ENCODE peak calls at places on chromosome 7, in seven cellular contexts. O, P, M, G, K, H and I are unnamed samples.

GRCh38 chr7:157673573-157673972 is 336.8 kb downstream of the DNAJB6 start:
- DNase-seq in K (no peak), M (no peak), G (no peak), O (no peak), H (no peak), P (no peak), I (no peak)

GRCh38 chr7:55512635-55513034 is 59.7 kb downstream of the VOPP1 start:
- DNase-seq in M (no peak), O (no peak), G (no peak), K (no peak), H (no peak), P (no peak), I (no peak)

GRCh38 chr7:88614736-88615135 is 144.8 kb upstream of the ZNF804B start:
- DNase-seq in P (no peak), O (no peak), K (no peak), H (no peak), M (no peak), G (no peak), I (no peak)

GRCh38 chr7:94011714-94012353 is 7.7 kb upstream of the BET1 start:
- DNase-seq in O (no peak), P (no peak), K (no peak), G (no peak), H (no peak), M (no peak), I (no peak)

GRCh38 chr7:24825931-24826661 is 68.8 kb upstream of the GSDME start:
- DNase-seq in H (peak), P (peak), M (peak), K (no peak), O (peak), G (no peak), I (no peak)

GRCh38 chr7:66847879-66848810 is 72.9 kb upstream of the TMEM248 start:
- DNase-seq in K (no peak), P (peak), O (no peak), G (no peak), M (no peak), H (no peak), I (peak)

GRCh38 chr7:84998665-84999064 is 188.2 kb downstream of the SEMA3D start:
- DNase-seq in K (no peak), M (no peak), G (no peak), H (no peak), O (no peak), P (no peak), I (no peak)

GRCh38 chr7:3063016-3063753 is 19.5 kb upstream of the CARD11 start:
- DNase-seq in M (no peak), G (peak), P (no peak), K (no peak), O (no peak), H (no peak), I (no peak)

GRCh38 chr7:106952658-106953231 is 87.7 kb downstream of the PIK3CG start:
- DNase-seq in G (no peak), K (no peak), M (no peak), P (no peak), H (no peak), O (peak), I (peak)

GRCh38 chr7:768881-769504 is 41.9 kb upstream of the PRKAR1B start:
- DNase-seq in P (no peak), M (no peak), K (no peak), O (no peak), G (no peak), H (no peak), I (peak)

GRCh38 chr7:130444230-130444629 is 3.4 kb upstream of the CEP41 start:
- DNase-seq in H (no peak), M (no peak), G (no peak), P (peak), K (no peak), O (no peak), I (peak)

GRCh38 chr7:142104550-142105527 is 6.7 kb upstream of the MGAM2 start:
- DNase-seq in O (no peak), K (no peak), M (peak), G (no peak), H (no peak), P (no peak), I (peak)

GRCh38 chr7:46723003-46723402 is 801.9 kb upstream of the IGFBP3 start:
- DNase-seq in P (no peak), K (no peak), H (no peak), O (no peak), G (no peak), M (no peak), I (no peak)

GRCh38 chr7:120996983-120997334 is 8.4 kb downstream of the CPED1 start:
- DNase-seq in H (no peak), O (no peak), G (no peak), K (no peak), P (no peak), M (no peak), I (no peak)

GRCh38 chr7:19519443-19519977 is 189.3 kb downstream of the POLR1F start:
- DNase-seq in H (no peak), K (peak), G (no peak), M (no peak), P (peak), O (no peak), I (peak)

GRCh38 chr7:637826-638225 is 88.7 kb upstream of the DNAAF5 start:
- DNase-seq in K (no peak), O (no peak), P (no peak), H (no peak), G (no peak), M (no peak), I (no peak)

GRCh38 chr7:116776610-116777289 is 85.6 kb upstream of the CAPZA2 start:
- DNase-seq in P (peak), M (peak), K (no peak), G (no peak), H (no peak), O (no peak), I (peak)

GRCh38 chr7:29342761-29343160 is 148.2 kb downstream of the CHN2 start:
- DNase-seq in M (no peak), H (no peak), P (peak), G (no peak), O (no peak), K (no peak), I (peak)

GRCh38 chr7:69772699-69773436 is 174.6 kb downstream of the AUTS2 start:
- DNase-seq in K (no peak), M (no peak), O (no peak), P (no peak), H (no peak), G (no peak), I (no peak)

GRCh38 chr7:2539031-2540028 is 16.0 kb downstream of the BRAT1 start:
- DNase-seq in P (no peak), H (no peak), G (no peak), K (no peak), O (no peak), M (no peak), I (no peak)

GRCh38 chr7:17910377-17910776 is 29.9 kb downstream of the SNX13 start:
- DNase-seq in P (no peak), K (no peak), G (no peak), M (no peak), H (no peak), O (no peak), I (no peak)

GRCh38 chr7:41885748-41886147 is 182.9 kb upstream of the INHBA start:
- DNase-seq in O (no peak), H (no peak), G (no peak), K (no peak), M (no peak), P (no peak), I (peak)

GRCh38 chr7:158819571-158820203 is 9.6 kb downstream of the ESYT2 start:
- DNase-seq in G (no peak), P (no peak), H (no peak), M (no peak), K (no peak), O (no peak), I (peak)

GRCh38 chr7:25820432-25821040 is 331.5 kb upstream of the NFE2L3 start:
- DNase-seq in O (no peak), H (peak), M (no peak), G (no peak), P (no peak), K (no peak), I (no peak)

GRCh38 chr7:143965280-143965679 is 10.6 kb downstream of the OR2F1 start:
- DNase-seq in G (no peak), P (no peak), O (no peak), M (no peak), H (no peak), K (no peak), I (peak)